ENCODE peak calls at places on chromosomes 6 and 20, in eight cellular contexts. One of them, this sample, is unnamed.

GRCh38 chr6:54491431-54491830 is 183.2 kb downstream of the TINAG start:
- DNase-seq in SK-N-MC: no peak
- DNase-seq in GM13977: no peak
- DNase-seq in Ammon's horn: no peak
- DNase-seq in neural crest cell: no peak
- DNase-seq in glomerular endothelial cell: no peak
- DNase-seq in retinal pigment epithelial cell: no peak
- DNase-seq in GM13976: no peak
- DNase-seq in this sample: no peak

GRCh38 chr20:5198651-5198924 is 71.8 kb downstream of the CDS2 start:
- DNase-seq in SK-N-MC: no peak
- DNase-seq in GM13977: no peak
- DNase-seq in Ammon's horn: no peak
- DNase-seq in neural crest cell: no peak
- DNase-seq in glomerular endothelial cell: no peak
- DNase-seq in retinal pigment epithelial cell: no peak
- DNase-seq in GM13976: no peak
- DNase-seq in this sample: no peak

GRCh38 chr6:18242062-18242851 is 22.1 kb downstream of the DEK start:
- DNase-seq in SK-N-MC: no peak
- DNase-seq in GM13977: no peak
- DNase-seq in Ammon's horn: no peak
- DNase-seq in neural crest cell: no peak
- DNase-seq in glomerular endothelial cell: no peak
- DNase-seq in retinal pigment epithelial cell: no peak
- DNase-seq in GM13976: no peak
- DNase-seq in this sample: no peak

GRCh38 chr20:528923-529594 is 14.5 kb downstream of the CSNK2A1 start:
- DNase-seq in SK-N-MC: no peak
- DNase-seq in GM13977: no peak
- DNase-seq in Ammon's horn: peak; percentile 30
- DNase-seq in neural crest cell: no peak
- DNase-seq in glomerular endothelial cell: no peak
- DNase-seq in retinal pigment epithelial cell: peak; percentile 57
- DNase-seq in GM13976: no peak
- DNase-seq in this sample: no peak

GRCh38 chr6:110355727-110356126 is 2.4 kb downstream of the METTL24 start:
- DNase-seq in SK-N-MC: no peak
- DNase-seq in GM13977: no peak
- DNase-seq in Ammon's horn: peak; percentile 68
- DNase-seq in neural crest cell: no peak
- DNase-seq in glomerular endothelial cell: no peak
- DNase-seq in retinal pigment epithelial cell: no peak
- DNase-seq in GM13976: no peak
- DNase-seq in this sample: no peak

GRCh38 chr6:107704377-107705013 is 119.6 kb downstream of the SCML4 start:
- DNase-seq in SK-N-MC: peak; percentile 44
- DNase-seq in GM13977: peak; percentile 46
- DNase-seq in Ammon's horn: peak; percentile 53
- DNase-seq in neural crest cell: peak; percentile 66
- DNase-seq in glomerular endothelial cell: no peak
- DNase-seq in retinal pigment epithelial cell: no peak
- DNase-seq in GM13976: peak; percentile 53
- DNase-seq in this sample: peak; percentile 30

GRCh38 chr6:131966443-131966842 is 15.3 kb upstream of the CCN2 start:
- DNase-seq in SK-N-MC: no peak
- DNase-seq in GM13977: no peak
- DNase-seq in Ammon's horn: no peak
- DNase-seq in neural crest cell: no peak
- DNase-seq in glomerular endothelial cell: no peak
- DNase-seq in retinal pigment epithelial cell: no peak
- DNase-seq in GM13976: no peak
- DNase-seq in this sample: no peak

GRCh38 chr20:34415079-34415478 is 52.0 kb downstream of the ITCH start:
- DNase-seq in SK-N-MC: no peak
- DNase-seq in GM13977: peak; percentile 15
- DNase-seq in Ammon's horn: no peak
- DNase-seq in neural crest cell: no peak
- DNase-seq in glomerular endothelial cell: no peak
- DNase-seq in retinal pigment epithelial cell: no peak
- DNase-seq in GM13976: peak; percentile 28
- DNase-seq in this sample: no peak

GRCh38 chr6:12911387-12911960 is 194.9 kb downstream of the PHACTR1 start:
- DNase-seq in SK-N-MC: peak; percentile 47
- DNase-seq in GM13977: peak; percentile 26
- DNase-seq in Ammon's horn: peak; percentile 73
- DNase-seq in neural crest cell: no peak
- DNase-seq in glomerular endothelial cell: peak; percentile 34
- DNase-seq in retinal pigment epithelial cell: no peak
- DNase-seq in GM13976: peak; percentile 31
- DNase-seq in this sample: peak; percentile 7

GRCh38 chr6:111846511-111847409 is 26.5 kb downstream of the FYN start:
- DNase-seq in SK-N-MC: no peak
- DNase-seq in GM13977: no peak
- DNase-seq in Ammon's horn: no peak
- DNase-seq in neural crest cell: no peak
- DNase-seq in glomerular endothelial cell: no peak
- DNase-seq in retinal pigment epithelial cell: no peak
- DNase-seq in GM13976: no peak
- DNase-seq in this sample: no peak

GRCh38 chr6:129890164-129890563 is 29.0 kb upstream of the TMEM244 start:
- DNase-seq in SK-N-MC: no peak
- DNase-seq in GM13977: no peak
- DNase-seq in Ammon's horn: no peak
- DNase-seq in neural crest cell: no peak
- DNase-seq in glomerular endothelial cell: no peak
- DNase-seq in retinal pigment epithelial cell: no peak
- DNase-seq in GM13976: no peak
- DNase-seq in this sample: no peak

GRCh38 chr20:8339313-8339712 is 207.2 kb downstream of the PLCB1 start:
- DNase-seq in SK-N-MC: no peak
- DNase-seq in GM13977: no peak
- DNase-seq in Ammon's horn: no peak
- DNase-seq in neural crest cell: no peak
- DNase-seq in glomerular endothelial cell: no peak
- DNase-seq in retinal pigment epithelial cell: no peak
- DNase-seq in GM13976: no peak
- DNase-seq in this sample: no peak

GRCh38 chr6:80690611-80691090 is 584.2 kb downstream of the BCKDHB start:
- DNase-seq in SK-N-MC: peak; percentile 12
- DNase-seq in GM13977: no peak
- DNase-seq in Ammon's horn: no peak
- DNase-seq in neural crest cell: no peak
- DNase-seq in glomerular endothelial cell: no peak
- DNase-seq in retinal pigment epithelial cell: no peak
- DNase-seq in GM13976: no peak
- DNase-seq in this sample: no peak

GRCh38 chr6:166156942-166157341 is 10.7 kb downstream of the TBXT start:
- DNase-seq in SK-N-MC: no peak
- DNase-seq in GM13977: no peak
- DNase-seq in Ammon's horn: peak; percentile 54
- DNase-seq in neural crest cell: no peak
- DNase-seq in glomerular endothelial cell: no peak
- DNase-seq in retinal pigment epithelial cell: no peak
- DNase-seq in GM13976: no peak
- DNase-seq in this sample: peak; percentile 2

GRCh38 chr6:158381214-158381613 is 68.9 kb downstream of the TULP4 start:
- DNase-seq in SK-N-MC: no peak
- DNase-seq in GM13977: no peak
- DNase-seq in Ammon's horn: no peak
- DNase-seq in neural crest cell: no peak
- DNase-seq in glomerular endothelial cell: no peak
- DNase-seq in retinal pigment epithelial cell: peak; percentile 34
- DNase-seq in GM13976: no peak
- DNase-seq in this sample: no peak

GRCh38 chr20:1277529-1278322 is 11.6 kb downstream of the SNPH start:
- DNase-seq in SK-N-MC: no peak
- DNase-seq in GM13977: no peak
- DNase-seq in Ammon's horn: no peak
- DNase-seq in neural crest cell: no peak
- DNase-seq in glomerular endothelial cell: no peak
- DNase-seq in retinal pigment epithelial cell: no peak
- DNase-seq in GM13976: no peak
- DNase-seq in this sample: no peak

GRCh38 chr6:18997375-18997826 is 610.3 kb downstream of the RNF144B start:
- DNase-seq in SK-N-MC: peak; percentile 14
- DNase-seq in GM13977: peak; percentile 39
- DNase-seq in Ammon's horn: no peak
- DNase-seq in neural crest cell: no peak
- DNase-seq in glomerular endothelial cell: no peak
- DNase-seq in retinal pigment epithelial cell: peak; percentile 46
- DNase-seq in GM13976: peak; percentile 29
- DNase-seq in this sample: no peak

GRCh38 chr6:108832738-108833137 is 15.5 kb upstream of the ARMC2 start:
- DNase-seq in SK-N-MC: no peak
- DNase-seq in GM13977: no peak
- DNase-seq in Ammon's horn: no peak
- DNase-seq in neural crest cell: no peak
- DNase-seq in glomerular endothelial cell: no peak
- DNase-seq in retinal pigment epithelial cell: no peak
- DNase-seq in GM13976: no peak
- DNase-seq in this sample: no peak

GRCh38 chr20:23889775-23890187 is 10.2 kb upstream of the CST5 start:
- DNase-seq in SK-N-MC: no peak
- DNase-seq in GM13977: peak; percentile 31
- DNase-seq in Ammon's horn: peak; percentile 67
- DNase-seq in neural crest cell: peak; percentile 60
- DNase-seq in glomerular endothelial cell: peak; percentile 10
- DNase-seq in retinal pigment epithelial cell: no peak
- DNase-seq in GM13976: no peak
- DNase-seq in this sample: no peak

GRCh38 chr20:35200255-35200654 is 26.2 kb upstream of the MMP24 start:
- DNase-seq in SK-N-MC: no peak
- DNase-seq in GM13977: no peak
- DNase-seq in Ammon's horn: no peak
- DNase-seq in neural crest cell: no peak
- DNase-seq in glomerular endothelial cell: no peak
- DNase-seq in retinal pigment epithelial cell: peak; percentile 20
- DNase-seq in GM13976: no peak
- DNase-seq in this sample: no peak

GRCh38 chr20:58461899-58462298 is 53.3 kb downstream of the APCDD1L start:
- DNase-seq in SK-N-MC: no peak
- DNase-seq in GM13977: no peak
- DNase-seq in Ammon's horn: no peak
- DNase-seq in neural crest cell: no peak
- DNase-seq in glomerular endothelial cell: no peak
- DNase-seq in retinal pigment epithelial cell: no peak
- DNase-seq in GM13976: no peak
- DNase-seq in this sample: no peak

GRCh38 chr20:10492065-10492464 is 57.0 kb downstream of the SLX4IP start:
- DNase-seq in SK-N-MC: no peak
- DNase-seq in GM13977: no peak
- DNase-seq in Ammon's horn: no peak
- DNase-seq in neural crest cell: no peak
- DNase-seq in glomerular endothelial cell: no peak
- DNase-seq in retinal pigment epithelial cell: no peak
- DNase-seq in GM13976: no peak
- DNase-seq in this sample: no peak

GRCh38 chr20:60057866-60058807 is 99.9 kb downstream of the CDH26 start:
- DNase-seq in SK-N-MC: peak; percentile 71
- DNase-seq in GM13977: no peak
- DNase-seq in Ammon's horn: peak; percentile 70
- DNase-seq in neural crest cell: no peak
- DNase-seq in glomerular endothelial cell: no peak
- DNase-seq in retinal pigment epithelial cell: peak; percentile 74
- DNase-seq in GM13976: no peak
- DNase-seq in this sample: peak; percentile 59

GRCh38 chr20:407097-407952 is 774 bp upstream of the RBCK1 start:
- DNase-seq in SK-N-MC: no peak
- DNase-seq in GM13977: peak; percentile 92
- DNase-seq in Ammon's horn: peak; percentile 88
- DNase-seq in neural crest cell: peak; percentile 62
- DNase-seq in glomerular endothelial cell: peak; percentile 12
- DNase-seq in retinal pigment epithelial cell: peak; percentile 26
- DNase-seq in GM13976: peak; percentile 95
- DNase-seq in this sample: peak; percentile 59

GRCh38 chr20:6104493-6105188 is 18.2 kb downstream of the FERMT1 start:
- DNase-seq in SK-N-MC: no peak
- DNase-seq in GM13977: no peak
- DNase-seq in Ammon's horn: no peak
- DNase-seq in neural crest cell: no peak
- DNase-seq in glomerular endothelial cell: no peak
- DNase-seq in retinal pigment epithelial cell: peak; percentile 24
- DNase-seq in GM13976: no peak
- DNase-seq in this sample: no peak

GRCh38 chr6:121647905-121648304 is 212.5 kb downstream of the GJA1 start:
- DNase-seq in SK-N-MC: no peak
- DNase-seq in GM13977: no peak
- DNase-seq in Ammon's horn: peak; percentile 8
- DNase-seq in neural crest cell: no peak
- DNase-seq in glomerular endothelial cell: peak; percentile 63
- DNase-seq in retinal pigment epithelial cell: peak; percentile 45
- DNase-seq in GM13976: no peak
- DNase-seq in this sample: no peak

GRCh38 chr6:26170951-26171841 is 84.0 kb downstream of the HFE start:
- DNase-seq in SK-N-MC: no peak
- DNase-seq in GM13977: no peak
- DNase-seq in Ammon's horn: no peak
- DNase-seq in neural crest cell: no peak
- DNase-seq in glomerular endothelial cell: no peak
- DNase-seq in retinal pigment epithelial cell: no peak
- DNase-seq in GM13976: no peak
- DNase-seq in this sample: no peak

GRCh38 chr20:61852268-61853072 is 213.2 kb downstream of the TAF4 start:
- DNase-seq in SK-N-MC: no peak
- DNase-seq in GM13977: no peak
- DNase-seq in Ammon's horn: no peak
- DNase-seq in neural crest cell: no peak
- DNase-seq in glomerular endothelial cell: no peak
- DNase-seq in retinal pigment epithelial cell: no peak
- DNase-seq in GM13976: no peak
- DNase-seq in this sample: no peak

GRCh38 chr6:37366910-37367309 is 13.1 kb downstream of the RNF8 start:
- DNase-seq in SK-N-MC: no peak
- DNase-seq in GM13977: no peak
- DNase-seq in Ammon's horn: no peak
- DNase-seq in neural crest cell: no peak
- DNase-seq in glomerular endothelial cell: no peak
- DNase-seq in retinal pigment epithelial cell: no peak
- DNase-seq in GM13976: no peak
- DNase-seq in this sample: no peak

GRCh38 chr20:18628330-18628941 is 40.6 kb downstream of the DTD1 start:
- DNase-seq in SK-N-MC: no peak
- DNase-seq in GM13977: no peak
- DNase-seq in Ammon's horn: no peak
- DNase-seq in neural crest cell: no peak
- DNase-seq in glomerular endothelial cell: no peak
- DNase-seq in retinal pigment epithelial cell: no peak
- DNase-seq in GM13976: no peak
- DNase-seq in this sample: peak; percentile 13

GRCh38 chr6:158817298-158818007 is 1.7 kb downstream of the EZR start:
- DNase-seq in SK-N-MC: no peak
- DNase-seq in GM13977: no peak
- DNase-seq in Ammon's horn: peak; percentile 20
- DNase-seq in neural crest cell: no peak
- DNase-seq in glomerular endothelial cell: no peak
- DNase-seq in retinal pigment epithelial cell: no peak
- DNase-seq in GM13976: no peak
- DNase-seq in this sample: peak; percentile 44

GRCh38 chr6:26205625-26206574 is 118.7 kb downstream of the HFE start:
- DNase-seq in SK-N-MC: no peak
- DNase-seq in GM13977: peak; percentile 23
- DNase-seq in Ammon's horn: peak; percentile 43
- DNase-seq in neural crest cell: peak; percentile 26
- DNase-seq in glomerular endothelial cell: no peak
- DNase-seq in retinal pigment epithelial cell: no peak
- DNase-seq in GM13976: peak; percentile 31
- DNase-seq in this sample: no peak

GRCh38 chr6:168301648-168302398 is 17.8 kb downstream of the DACT2 start:
- DNase-seq in SK-N-MC: no peak
- DNase-seq in GM13977: no peak
- DNase-seq in Ammon's horn: no peak
- DNase-seq in neural crest cell: no peak
- DNase-seq in glomerular endothelial cell: no peak
- DNase-seq in retinal pigment epithelial cell: no peak
- DNase-seq in GM13976: no peak
- DNase-seq in this sample: no peak

GRCh38 chr20:20299904-20300303 is 68.0 kb upstream of the INSM1 start:
- DNase-seq in SK-N-MC: no peak
- DNase-seq in GM13977: no peak
- DNase-seq in Ammon's horn: no peak
- DNase-seq in neural crest cell: no peak
- DNase-seq in glomerular endothelial cell: no peak
- DNase-seq in retinal pigment epithelial cell: no peak
- DNase-seq in GM13976: no peak
- DNase-seq in this sample: no peak